ENCODE peak calls at places on chromosome 9, in seven cellular contexts. H is germinal center, U is amniotic stem cell, K is PC-3, L is fibroblast of pulmonary artery, G is cardiac muscle cell, M is choroid plexus epithelial cell. E is an unnamed sample.

GRCh38 chr9:3023449-3023848 is 179.6 kb upstream of the PUM3 start:
- DNase-seq in H (no peak), U (no peak), K (no peak), L (no peak), G (no peak), M (no peak), E (no peak)

GRCh38 chr9:93949694-93950449 is 5.3 kb downstream of the BARX1 start:
- DNase-seq in H (no peak), U (no peak), K (peak), L (no peak), G (no peak), M (no peak), E (no peak)

GRCh38 chr9:95316794-95317118 is 753 bp downstream of the FANCC start:
- DNase-seq in H (peak), U (no peak), K (peak), L (peak), G (peak), M (peak), E (peak)

GRCh38 chr9:121876212-121876611 is 216.9 kb downstream of the TTLL11 start:
- DNase-seq in H (no peak), U (no peak), K (no peak), L (no peak), G (no peak), M (no peak), E (no peak)

GRCh38 chr9:131091352-131091992 is 4.9 kb upstream of the AIF1L start:
- DNase-seq in H (no peak), U (no peak), K (no peak), L (no peak), G (no peak), M (no peak), E (no peak)

GRCh38 chr9:22446950-22447606 is 454 bp downstream of the DMRTA1 start:
- DNase-seq in H (peak), U (no peak), K (peak), L (peak), G (peak), M (peak), E (peak)

GRCh38 chr9:121278535-121279169 is 10.7 kb downstream of the GSN start:
- DNase-seq in H (peak), U (peak), K (peak), L (peak), G (peak), M (peak), E (peak)

GRCh38 chr9:25678147-25678666 is at the start of gene TUSC1:
- DNase-seq in H (peak), U (peak), K (peak), L (peak), G (peak), M (peak), E (peak)

GRCh38 chr9:86854898-86855523 is 92.3 kb downstream of the GAS1 start:
- DNase-seq in H (no peak), U (peak), K (peak), L (peak), G (peak), M (peak), E (peak)

GRCh38 chr9:96089425-96089824 is 212.6 kb downstream of the HSD17B3 start:
- DNase-seq in H (no peak), U (no peak), K (no peak), L (no peak), G (no peak), M (no peak), E (no peak)

GRCh38 chr9:106072421-106072820 is 378.1 kb downstream of the TMEM38B start:
- DNase-seq in H (no peak), U (no peak), K (no peak), L (no peak), G (peak), M (no peak), E (peak)

GRCh38 chr9:127347831-127348699 is 48.9 kb upstream of the SLC2A8 start:
- DNase-seq in H (no peak), U (peak), K (no peak), L (peak), G (no peak), M (peak), E (peak)

GRCh38 chr9:87894998-87895625 is 12.4 kb downstream of the SPATA31E1 start:
- DNase-seq in H (no peak), U (no peak), K (peak), L (no peak), G (no peak), M (no peak), E (no peak)

GRCh38 chr9:129850821-129851540 is 15.7 kb downstream of the USP20 start:
- DNase-seq in H (no peak), U (no peak), K (no peak), L (no peak), G (no peak), M (peak), E (peak)

GRCh38 chr9:81999806-82000205 is 11.2 kb downstream of the SPATA31D1 start:
- DNase-seq in H (no peak), U (no peak), K (no peak), L (no peak), G (no peak), M (peak), E (no peak)

GRCh38 chr9:121350993-121351561 is 19.0 kb downstream of the STOM start:
- DNase-seq in H (no peak), U (peak), K (peak), L (peak), G (peak), M (peak), E (peak)

GRCh38 chr9:37337301-37337905 is 85.1 kb upstream of the GRHPR start:
- DNase-seq in H (no peak), U (no peak), K (no peak), L (no peak), G (no peak), M (no peak), E (no peak)

E was measured in astrocyte of the spinal cord.